ENCODE peak calls at places on chromosomes 6 and 20, in five cellular contexts. L is K562, W is GM12878, D is IMR-90, R is A549. X is an unnamed sample.

GRCh38 chr6:51854876-51855275 is 232.5 kb downstream of the PKHD1 start:
- DNase-seq in R (no peak), L (no peak), D (no peak), W (no peak), X (no peak)

GRCh38 chr6:170290306-170291128 is at the start of gene DLL1:
- DNase-seq in W (no peak), D (peak), R (no peak), L (no peak), X (peak)

GRCh38 chr6:131269565-131270391 is 134.5 kb downstream of the AKAP7 start:
- DNase-seq in D (no peak), L (no peak), R (no peak), W (no peak), X (no peak)

GRCh38 chr20:24497851-24498250 is 28.4 kb downstream of the SYNDIG1 start:
- DNase-seq in L (no peak), R (no peak), W (no peak), D (peak), X (no peak)

GRCh38 chr6:161107779-161108380 is 116.3 kb downstream of the MAP3K4 start:
- DNase-seq in D (no peak), W (no peak), R (no peak), L (no peak), X (no peak)

GRCh38 chr6:38080349-38080748 is 260.8 kb downstream of the ZFAND3 start:
- DNase-seq in R (no peak), W (no peak), D (peak), L (no peak), X (no peak)

GRCh38 chr6:170006524-170007467 is 255.4 kb downstream of the ERMARD start:
- DNase-seq in W (no peak), L (no peak), D (no peak), R (no peak), X (no peak)

GRCh38 chr20:63383556-63383955 is 22.4 kb upstream of the CHRNA4 start:
- DNase-seq in R (no peak), D (no peak), L (no peak), W (no peak), X (no peak)

GRCh38 chr6:96990462-96990861 is 65.9 kb downstream of the KLHL32 start:
- DNase-seq in W (no peak), L (no peak), D (no peak), R (no peak), X (no peak)

GRCh38 chr6:123016431-123017110 is 20.5 kb downstream of the CLVS2 start:
- DNase-seq in W (no peak), L (no peak), D (no peak), R (no peak), X (no peak)

GRCh38 chr6:79421001-79421411 is 116.2 kb downstream of the LCA5 start:
- DNase-seq in L (no peak), W (no peak), D (peak), R (no peak), X (no peak)

GRCh38 chr20:33079267-33079666 is at the start of gene BPIFB4:
- DNase-seq in R (no peak), L (no peak), W (no peak), D (no peak), X (no peak)

DNA sequence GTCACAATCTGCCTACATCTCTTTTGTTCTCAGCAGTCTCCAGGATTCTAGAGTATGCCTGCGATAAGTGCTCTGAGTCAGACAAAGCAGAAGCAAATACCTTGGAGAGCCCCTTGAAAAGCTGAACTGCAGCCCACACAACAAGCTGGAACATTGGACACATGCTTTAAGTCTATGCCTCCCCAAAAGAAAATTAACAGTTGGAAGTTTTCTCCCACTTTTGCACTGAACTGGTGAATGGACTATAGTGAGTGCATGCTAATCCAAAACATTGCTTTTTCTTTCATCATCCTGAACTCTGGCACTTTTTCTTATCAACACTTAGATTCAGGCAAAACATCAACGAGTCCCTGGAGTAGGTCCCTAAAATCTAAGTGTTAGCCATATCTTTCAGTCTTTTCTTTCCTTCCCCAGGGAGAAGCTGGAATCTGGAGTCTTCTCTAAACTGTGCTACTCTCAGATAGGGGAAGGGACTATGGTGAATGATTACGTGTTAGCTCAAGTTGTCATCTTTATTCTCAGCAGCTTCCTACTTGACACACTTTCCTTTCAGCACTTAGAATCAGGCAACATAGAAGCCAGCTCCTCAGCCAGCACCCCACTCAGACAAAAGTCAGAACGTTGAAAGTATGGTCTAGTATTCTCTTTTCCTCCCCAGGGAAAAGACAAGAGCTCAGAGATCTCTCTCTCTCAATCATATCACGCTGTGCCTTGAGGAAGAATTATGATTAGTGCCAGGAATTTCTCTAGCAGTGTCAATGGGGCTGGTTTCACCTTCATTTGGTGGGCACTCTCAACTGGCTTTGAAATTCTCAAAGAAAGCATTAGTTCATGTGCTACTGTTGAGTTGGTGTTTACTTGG is 811.0 kb upstream of the GJE1 start:
- DNase-seq in W (no peak), L (no peak), R (no peak), D (peak), X (no peak)
- TF ChIP-seq BHLHE40 in W (no peak), L (no peak), R (no peak), D (no peak), X (no peak)

GRCh38 chr6:138403324-138403800 is 661 bp upstream of the HEBP2 start:
- DNase-seq in D (no peak), W (no peak), L (peak), R (peak), X (peak)
- TF ChIP-seq BHLHE40 in D (no peak), W (no peak), L (no peak), R (no peak), X (no peak)

GRCh38 chr6:87586371-87587077 is 3.3 kb downstream of the RARS2 start:
- DNase-seq in D (no peak), W (no peak), L (no peak), R (no peak), X (no peak)

GRCh38 chr6:87589693-87590416 is at the start of the genes ORC3 and RARS2:
- DNase-seq in L (peak), R (peak), D (peak), W (peak), X (peak)

GRCh38 chr6:87590989-87591388 is 1.1 kb downstream of the ORC3 start:
- DNase-seq in D (peak), L (no peak), W (no peak), R (no peak), X (no peak)

GRCh38 chr6:87590417-87590880 is 514 bp downstream of the ORC3 start:
- DNase-seq in W (no peak), D (no peak), R (no peak), L (no peak), X (no peak)

GRCh38 chr6:87588756-87589407 is 905 bp downstream of the RARS2 start:
- DNase-seq in W (no peak), R (no peak), D (no peak), L (peak), X (no peak)
- TF ChIP-seq BHLHE40 in W (no peak), R (no peak), D (no peak), L (no peak), X (no peak)

GRCh38 chr6:89387516-89388222 is 24.4 kb downstream of the RRAGD start:
- DNase-seq in W (peak), R (no peak), L (no peak), D (no peak), X (no peak)
- TF ChIP-seq BHLHE40 in W (peak), R (no peak), L (no peak), D (no peak), X (no peak)